ENCODE peak calls at places on chromosome 1, in eight cellular contexts. S is GM12892, A is transverse colon, M is esophagus squamous epithelium, X is NB4, V is H54, F is heart left ventricle, E is IMR-90. G is an unnamed sample.

GRCh38 chr1:234619794-234620247 is 9.8 kb upstream of the IRF2BP2 start:
- DNase-seq in S (no peak), A (no peak), M (no peak), X (peak), V (no peak), F (no peak), E (no peak), G (no peak)

GRCh38 chr1:217281332-217281731 is 349.6 kb downstream of the GPATCH2 start:
- DNase-seq in S (no peak), A (no peak), M (no peak), X (no peak), V (no peak), F (no peak), E (no peak), G (no peak)

GRCh38 chr1:12597792-12598191 is 20.2 kb downstream of the DHRS3 start:
- DNase-seq in S (no peak), A (no peak), M (no peak), X (no peak), V (no peak), F (peak), E (no peak), G (no peak)

GRCh38 chr1:89125571-89126233 is at the start of gene GBP2:
- DNase-seq in S (no peak), A (no peak), M (no peak), X (peak), V (peak), F (no peak), E (peak), G (peak)

GRCh38 chr1:36339215-36339614 is 15.8 kb upstream of the EVA1B start:
- DNase-seq in S (no peak), A (no peak), M (no peak), X (no peak), V (no peak), F (peak), E (no peak), G (no peak)

GRCh38 chr1:193338194-193338593 is 151.8 kb upstream of the B3GALT2 start:
- DNase-seq in S (no peak), A (no peak), M (no peak), X (no peak), V (no peak), F (no peak), E (peak), G (no peak)

GRCh38 chr1:41576620-41577019 is 92.1 kb upstream of the EDN2 start:
- DNase-seq in S (no peak), A (no peak), M (no peak), X (no peak), V (no peak), F (no peak), E (peak), G (no peak)

GRCh38 chr1:174692313-174692712 is 244.5 kb downstream of the GPR52 start:
- DNase-seq in S (no peak), A (no peak), M (no peak), X (peak), V (peak), F (no peak), E (peak), G (no peak)

GRCh38 chr1:117586747-117587478 is 18.9 kb upstream of the TENT5C start:
- DNase-seq in S (no peak), A (no peak), M (no peak), X (no peak), V (no peak), F (no peak), E (no peak), G (no peak)

GRCh38 chr1:225347123-225347683 is 80.6 kb downstream of the LBR start:
- DNase-seq in S (no peak), A (no peak), M (no peak), X (peak), V (no peak), F (no peak), E (no peak), G (no peak)

GRCh38 chr1:179120736-179121135 is 38.9 kb downstream of the TOR3A start:
- DNase-seq in S (no peak), A (no peak), M (no peak), X (no peak), V (no peak), F (no peak), E (no peak), G (no peak)

GRCh38 chr1:169102567-169102966 is 3.9 kb upstream of the ATP1B1 start:
- DNase-seq in S (no peak), A (peak), M (no peak), X (peak), V (peak), F (no peak), E (peak), G (no peak)

GRCh38 chr1:44860891-44861290 is 17.8 kb upstream of the PTCH2 start:
- DNase-seq in S (no peak), A (no peak), M (no peak), X (no peak), V (no peak), F (no peak), E (no peak), G (no peak)

GRCh38 chr1:65165269-65166002 is 17.4 kb downstream of the AK4 start:
- DNase-seq in S (no peak), A (no peak), M (no peak), X (peak), V (no peak), F (no peak), E (no peak), G (peak)

GRCh38 chr1:78427506-78427905 is 63.3 kb upstream of the PTGFR start:
- DNase-seq in S (no peak), A (no peak), M (no peak), X (no peak), V (no peak), F (no peak), E (no peak), G (no peak)

GRCh38 chr1:81801834-81802531 is 1.2 kb downstream of the ADGRL2 start:
- DNase-seq in S (no peak), A (no peak), M (no peak), X (no peak), V (no peak), F (peak), E (peak), G (no peak)

GRCh38 chr1:205993068-205993467 is 10.1 kb downstream of the RAB7B start:
- DNase-seq in S (no peak), A (no peak), M (no peak), X (no peak), V (no peak), F (no peak), E (no peak), G (no peak)

GRCh38 chr1:56137829-56138505 is 441.4 kb downstream of the PLPP3 start:
- DNase-seq in S (no peak), A (no peak), M (no peak), X (no peak), V (no peak), F (no peak), E (peak), G (peak)

GRCh38 chr1:47709302-47710074 is 271.6 kb downstream of the FOXD2 start:
- DNase-seq in S (peak), A (peak), M (no peak), X (peak), V (no peak), F (no peak), E (no peak), G (peak)

GRCh38 chr1:17274186-17275170 is 25.6 kb downstream of the PADI3 start:
- DNase-seq in S (peak), A (peak), M (no peak), X (peak), V (peak), F (no peak), E (peak), G (peak)

GRCh38 chr1:116425987-116426386 is 52.9 kb downstream of the ATP1A1 start:
- DNase-seq in S (no peak), A (no peak), M (no peak), X (no peak), V (no peak), F (no peak), E (no peak), G (no peak)

GRCh38 chr1:100463809-100464424 is 74.0 kb upstream of the GPR88 start:
- DNase-seq in S (peak), A (no peak), M (no peak), X (peak), V (peak), F (peak), E (peak), G (peak)

GRCh38 chr1:214518387-214518786 is 33.0 kb downstream of the PTPN14 start:
- DNase-seq in S (no peak), A (no peak), M (no peak), X (no peak), V (no peak), F (no peak), E (peak), G (no peak)

GRCh38 chr1:97832490-97832889 is 88.3 kb downstream of the DPYD start:
- DNase-seq in S (no peak), A (no peak), M (no peak), X (no peak), V (no peak), F (no peak), E (no peak), G (no peak)

GRCh38 chr1:216641669-216642460 is 81.4 kb downstream of the ESRRG start:
- DNase-seq in S (no peak), A (no peak), M (no peak), X (no peak), V (no peak), F (no peak), E (peak), G (no peak)

GRCh38 chr1:79193211-79194079 is 186.9 kb upstream of the ADGRL4 start:
- DNase-seq in S (no peak), A (no peak), M (no peak), X (no peak), V (no peak), F (no peak), E (peak), G (no peak)

GRCh38 chr1:183159960-183160359 is 26.1 kb upstream of the LAMC2 start:
- DNase-seq in S (no peak), A (peak), M (no peak), X (no peak), V (peak), F (no peak), E (no peak), G (no peak)

GRCh38 chr1:206706298-206706791 is 21.6 kb downstream of the MAPKAPK2 start:
- DNase-seq in S (no peak), A (no peak), M (no peak), X (peak), V (no peak), F (no peak), E (peak), G (no peak)

GRCh38 chr1:75053207-75053606 is 81.0 kb upstream of the LHX8 start:
- DNase-seq in S (no peak), A (no peak), M (no peak), X (peak), V (no peak), F (no peak), E (no peak), G (no peak)

GRCh38 chr1:233843523-233844204 is 60.8 kb upstream of the SLC35F3 start:
- DNase-seq in S (no peak), A (no peak), M (no peak), X (no peak), V (peak), F (no peak), E (no peak), G (no peak)

GRCh38 chr1:62796151-62796680 is 12.3 kb downstream of the ATG4C start:
- DNase-seq in S (no peak), A (no peak), M (no peak), X (peak), V (no peak), F (no peak), E (no peak), G (no peak)

GRCh38 chr1:212037900-212038299 is 2.4 kb downstream of the DTL start:
- DNase-seq in S (no peak), A (no peak), M (no peak), X (peak), V (no peak), F (no peak), E (no peak), G (no peak)

GRCh38 chr1:64162151-64162550 is 41.3 kb upstream of the UBE2U start:
- DNase-seq in S (no peak), A (no peak), M (no peak), X (no peak), V (no peak), F (no peak), E (no peak), G (no peak)

GRCh38 chr1:25617626-25618432 is 1.2 kb downstream of the MAN1C1 start:
- DNase-seq in S (no peak), A (no peak), M (no peak), X (peak), V (no peak), F (peak), E (no peak), G (no peak)

GRCh38 chr1:47843059-47843458 is 154.1 kb downstream of the TRABD2B start:
- DNase-seq in S (no peak), A (peak), M (no peak), X (no peak), V (no peak), F (no peak), E (no peak), G (no peak)

GRCh38 chr1:113782451-113782850 is 23.2 kb upstream of the PHTF1 start:
- DNase-seq in S (no peak), A (no peak), M (no peak), X (no peak), V (no peak), F (no peak), E (peak), G (no peak)

GRCh38 chr1:243487649-243488227 is 231.9 kb downstream of the SDCCAG8 start:
- DNase-seq in S (no peak), A (no peak), M (no peak), X (no peak), V (no peak), F (no peak), E (no peak), G (no peak)

GRCh38 chr1:145985502-145986439 is 10.6 kb downstream of the TXNIP start:
- DNase-seq in S (no peak), A (no peak), M (no peak), X (peak), V (no peak), F (peak), E (peak), G (no peak)
- TF ChIP-seq POLR2A in S (no peak), A (peak), M (no peak), X (no peak), V (no peak), F (no peak), E (no peak), G (no peak)

DNA sequence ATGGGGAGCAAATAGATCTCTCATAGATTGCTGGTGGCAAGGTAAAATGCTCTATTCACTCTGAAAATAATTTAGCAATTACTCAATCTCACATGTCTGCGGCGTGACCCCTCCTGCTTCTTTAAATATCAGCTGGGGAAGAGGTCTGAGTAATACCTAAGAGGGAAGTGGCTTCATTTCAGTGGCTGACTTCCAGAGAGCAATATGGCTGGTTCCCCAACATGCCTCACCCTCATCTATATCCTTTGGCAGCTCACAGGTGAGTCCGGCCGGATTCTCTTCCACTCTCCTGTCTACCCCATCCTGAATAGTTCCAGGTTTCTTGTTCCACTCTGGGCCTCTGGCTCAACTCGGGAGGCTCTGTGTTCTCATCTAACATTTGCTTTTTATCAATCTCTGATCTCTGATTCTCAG is at the start of gene SLAMF7:
- DNase-seq in S (no peak), A (peak), M (no peak), X (peak), V (peak), F (no peak), E (no peak), G (no peak)
- TF ChIP-seq POLR2A in S (peak), A (no peak), M (no peak), X (no peak), V (no peak), F (no peak), E (no peak), G (no peak)

GRCh38 chr1:227740401-227740960 is 5.2 kb downstream of the SNAP47 start:
- DNase-seq in S (no peak), A (no peak), M (no peak), X (no peak), V (no peak), F (no peak), E (no peak), G (no peak)

GRCh38 chr1:227741166-227741870 is 6.1 kb downstream of the SNAP47 start:
- DNase-seq in S (no peak), A (no peak), M (no peak), X (no peak), V (no peak), F (no peak), E (no peak), G (no peak)

GRCh38 chr1:227738820-227739219 is 3.6 kb downstream of the SNAP47 start:
- DNase-seq in S (no peak), A (no peak), M (no peak), X (no peak), V (no peak), F (no peak), E (no peak), G (no peak)

GRCh38 chr1:227736814-227737432 is 1.7 kb downstream of the SNAP47 start:
- DNase-seq in S (no peak), A (no peak), M (no peak), X (no peak), V (no peak), F (no peak), E (no peak), G (no peak)

GRCh38 chr1:227739636-227740035 is 4.4 kb downstream of the SNAP47 start:
- DNase-seq in S (no peak), A (no peak), M (no peak), X (no peak), V (no peak), F (no peak), E (no peak), G (no peak)
- TF ChIP-seq POLR2A in S (no peak), A (no peak), M (no peak), X (no peak), V (no peak), F (no peak), E (no peak), G (no peak)

DNA sequence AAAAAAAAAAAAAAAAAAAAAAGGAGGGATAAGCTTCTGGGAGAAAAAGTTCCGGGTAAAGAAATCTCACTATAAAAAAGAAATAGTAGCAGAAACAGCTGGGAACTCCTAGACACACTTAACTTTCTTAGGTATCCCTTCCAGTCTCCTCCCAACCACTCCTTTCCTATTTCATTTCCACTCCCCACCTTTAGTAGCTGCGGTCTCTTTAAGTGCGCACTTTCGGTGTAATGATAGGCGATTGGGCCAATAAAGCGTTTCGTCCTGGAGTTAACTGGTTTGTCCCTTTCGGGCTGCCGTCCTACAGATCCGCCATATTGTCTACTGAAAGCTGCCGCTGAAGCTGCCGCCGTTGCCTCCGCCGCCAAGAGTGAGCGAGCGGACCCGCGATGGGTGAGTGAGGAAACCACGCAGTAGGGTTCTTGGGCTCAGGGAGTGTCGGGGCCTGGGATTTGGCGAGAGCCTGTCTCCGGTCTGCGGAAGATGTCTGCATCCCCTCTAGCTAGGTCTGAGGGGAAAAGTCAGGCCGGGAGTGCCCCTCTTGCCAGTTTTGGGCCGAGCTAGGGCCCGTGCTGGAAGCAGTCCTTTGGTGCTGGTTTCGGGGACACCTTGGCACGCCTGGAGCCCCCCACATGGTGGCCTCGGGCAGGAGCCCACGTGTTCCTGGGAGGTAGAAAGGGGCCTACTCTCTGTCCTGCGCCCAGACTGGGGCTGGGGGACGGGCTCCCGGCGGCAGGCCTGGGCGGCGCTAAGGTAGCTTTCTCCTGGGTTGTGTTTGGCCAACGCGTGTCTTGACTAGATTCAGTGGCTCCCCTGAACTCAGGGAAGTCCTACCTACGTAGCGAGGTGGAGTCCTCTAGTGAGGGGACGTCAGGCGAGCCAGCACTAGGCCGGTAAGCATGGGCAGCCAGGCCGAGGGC is at the start of gene KPNA6:
- DNase-seq in S (peak), A (peak), M (peak), X (peak), V (peak), F (peak), E (peak), G (peak)
- TF ChIP-seq POLR2A in S (peak), A (peak), M (no peak), X (peak), V (peak), F (no peak), E (peak), G (peak)

DNA sequence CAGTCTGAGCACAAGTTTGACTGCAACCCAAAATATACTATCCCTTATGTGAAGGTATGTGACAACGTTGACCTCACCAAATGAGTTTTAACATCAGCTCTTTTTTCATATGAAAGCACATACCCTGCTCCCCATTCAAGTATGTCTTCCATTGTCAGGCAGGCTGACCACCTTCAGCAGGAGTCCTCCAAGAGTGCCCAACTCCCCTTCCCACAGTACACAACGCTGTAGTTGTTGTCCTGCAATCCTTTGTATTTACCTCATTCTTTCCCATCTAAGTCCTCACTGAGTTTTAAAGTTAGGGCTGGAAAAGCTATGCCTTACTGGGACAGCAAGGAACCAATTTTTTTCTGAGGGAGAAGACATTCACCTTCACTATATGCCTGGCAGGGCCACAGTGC is 14.7 kb downstream of the SFPQ start:
- DNase-seq in S (no peak), A (no peak), M (no peak), X (no peak), V (no peak), F (no peak), E (no peak), G (no peak)
- TF ChIP-seq POLR2A in S (peak), A (no peak), M (no peak), X (no peak), V (no peak), F (no peak), E (no peak), G (no peak)

DNA sequence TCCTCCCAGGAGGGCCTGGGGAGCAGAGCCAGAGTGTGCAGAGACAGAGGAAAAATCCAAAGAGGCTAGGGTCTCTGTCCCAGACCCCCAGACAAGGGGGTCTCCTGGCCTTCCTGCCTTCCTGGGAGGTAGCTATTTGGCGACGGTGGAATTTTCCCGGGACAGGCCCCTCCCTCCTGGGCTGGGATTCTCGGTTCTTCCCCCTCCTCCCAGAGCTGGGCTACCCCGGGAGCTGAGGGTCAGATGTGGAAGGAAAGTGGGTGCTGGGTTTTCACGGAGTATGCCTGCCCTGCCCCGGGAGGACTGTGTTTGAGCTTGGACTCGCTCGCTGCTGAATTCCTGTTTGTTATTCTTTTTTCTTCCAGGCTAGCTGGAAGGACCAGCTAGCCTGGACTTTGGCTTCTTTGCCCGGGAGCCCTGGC is 770 bp downstream of the AMPD2 start:
- DNase-seq in S (no peak), A (peak), M (no peak), X (no peak), V (peak), F (no peak), E (peak), G (no peak)
- TF ChIP-seq POLR2A in S (no peak), A (no peak), M (no peak), X (no peak), V (no peak), F (no peak), E (peak), G (no peak)

G was measured in erythroblast.